ENCODE peak calls at places on chromosomes 1 and 21, in ten cellular contexts. Q is AG08395; M is A172; X is HAP-1; D is SHP77; U is NCI-H1436; V is Peyer's patch; L is activated naive CD8-positive, alpha-beta T cell treated with anti-CD3 and anti-CD28 coated beads for 36 hours; K is neural progenitor cell; Z is activated CD8-positive, alpha-beta memory T cell treated with anti-CD3 and anti-CD28 coated beads for 4 hours. W is an unnamed sample.

GRCh38 chr1:203985044-203985443 is 87.9 kb upstream of the SOX13 start:
- DNase-seq in K (peak; percentile 90), U (no peak), Q (no peak), L (no peak), V (no peak), Z (no peak), M (no peak), D (no peak), X (peak; percentile 90), W (no peak)

GRCh38 chr1:35557118-35557610 is at the start of gene KIAA0319L:
- DNase-seq in V (peak; percentile 89), X (peak; percentile 92), D (peak; percentile 66), M (peak; percentile 71), K (peak; percentile 90), Z (no peak), Q (peak; percentile 92), U (peak; percentile 83), L (no peak), W (no peak)

GRCh38 chr1:8462298-8462946 is 144.5 kb downstream of the SLC45A1 start:
- DNase-seq in V (no peak), M (no peak), Z (no peak), K (no peak), D (no peak), Q (no peak), X (no peak), U (no peak), L (no peak), W (no peak)

GRCh38 chr1:167993720-167994119 is 56.8 kb upstream of the MPC2 start:
- DNase-seq in U (no peak), Q (no peak), L (no peak), K (no peak), D (no peak), M (no peak), Z (no peak), V (no peak), X (no peak), W (no peak)

GRCh38 chr1:63877816-63878215 is 104.0 kb downstream of the ROR1 start:
- DNase-seq in M (peak; percentile 80), D (no peak), U (no peak), K (no peak), Q (peak; percentile 60), L (no peak), V (no peak), X (no peak), Z (no peak), W (no peak)

GRCh38 chr1:85607126-85607912 is 26.8 kb downstream of the CCN1 start:
- DNase-seq in L (no peak), X (peak; percentile 85), V (no peak), K (peak; percentile 87), M (peak; percentile 99), D (no peak), Z (no peak), Q (peak; percentile 95), U (no peak), W (peak; percentile 85)

GRCh38 chr21:37374026-37374425 is 7.5 kb downstream of the DYRK1A start:
- DNase-seq in D (no peak), L (no peak), V (no peak), M (peak; percentile 23), U (no peak), K (no peak), Z (no peak), X (no peak), Q (no peak), W (no peak)

GRCh38 chr1:231419147-231419546 is 2.9 kb downstream of the EGLN1 start:
- DNase-seq in K (no peak), M (no peak), V (no peak), Z (no peak), Q (no peak), U (no peak), D (no peak), X (no peak), L (no peak), W (no peak)

GRCh38 chr1:32349211-32349708 is 13.0 kb downstream of the FAM229A start:
- DNase-seq in M (peak; percentile 61), V (no peak), Z (no peak), L (no peak), Q (no peak), D (no peak), U (no peak), X (no peak), K (no peak), W (no peak)

GRCh38 chr1:155983191-155984023 is 5.1 kb upstream of the ARHGEF2 start:
- DNase-seq in Q (peak; percentile 89), M (peak; percentile 93), D (peak; percentile 76), X (peak; percentile 47), L (no peak), K (peak; percentile 45), V (peak; percentile 75), Z (no peak), U (peak; percentile 20), W (peak; percentile 100)

GRCh38 chr1:15510611-15511405 is 13.2 kb downstream of the CASP9 start:
- DNase-seq in X (no peak), V (no peak), L (no peak), M (no peak), K (no peak), Q (peak; percentile 38), Z (no peak), D (no peak), U (no peak), W (no peak)

GRCh38 chr1:153478047-153478691 is 17.7 kb upstream of the S100A7 start:
- DNase-seq in Z (no peak), D (no peak), M (no peak), V (no peak), K (no peak), X (no peak), Q (no peak), U (no peak), L (no peak), W (no peak)

GRCh38 chr1:22255341-22256212 is 112.7 kb upstream of the WNT4 start:
- DNase-seq in K (no peak), M (no peak), Q (no peak), U (no peak), X (no peak), D (no peak), Z (no peak), L (no peak), V (no peak), W (no peak)

GRCh38 chr1:17605582-17606344 is 66.3 kb downstream of the ARHGEF10L start:
- DNase-seq in K (no peak), X (no peak), Z (no peak), V (no peak), L (no peak), M (no peak), D (peak; percentile 58), U (no peak), Q (no peak), W (no peak)

GRCh38 chr1:29481031-29481430 is 244.7 kb downstream of the PTPRU start:
- DNase-seq in U (no peak), L (no peak), Q (no peak), V (no peak), Z (no peak), X (no peak), M (no peak), D (no peak), K (no peak), W (no peak)

GRCh38 chr1:164707868-164708331 is 148.9 kb downstream of the PBX1 start:
- DNase-seq in V (no peak), U (no peak), M (peak; percentile 80), X (no peak), Q (peak; percentile 83), K (no peak), D (no peak), Z (no peak), L (no peak), W (peak; percentile 60)

GRCh38 chr1:151131832-151132675 is 14.4 kb downstream of the SEMA6C start:
- DNase-seq in Z (no peak), L (no peak), X (no peak), M (no peak), K (peak; percentile 69), V (no peak), D (no peak), Q (no peak), U (no peak), W (no peak)

GRCh38 chr1:20199410-20199809 is 13.1 kb upstream of the PLA2G2C start:
- DNase-seq in K (no peak), L (no peak), Z (no peak), V (no peak), X (no peak), D (no peak), M (no peak), U (no peak), Q (no peak), W (no peak)

GRCh38 chr1:236090741-236091147 is 25.9 kb upstream of the NID1 start:
- DNase-seq in V (no peak), D (no peak), Z (no peak), U (no peak), M (no peak), K (no peak), L (no peak), Q (no peak), X (no peak), W (no peak)

GRCh38 chr1:198620951-198621824 is 17.7 kb upstream of the PTPRC start:
- DNase-seq in K (no peak), X (no peak), M (no peak), D (no peak), L (peak; percentile 81), U (no peak), Z (peak; percentile 47), V (peak; percentile 85), Q (no peak), W (no peak)